ENCODE peak calls at places on chromosomes 3 and 15, in ten cellular contexts. F is GM12878; E is central memory CD8-positive, alpha-beta T cell; N is activated CD8-positive, alpha-beta memory T cell treated with anti-CD3 and anti-CD28 coated beads, Interleukin-2, amount 10 ng/mL, durations not matched to agents 7 days and 5 days; D is activated T-cell treated with anti-CD3 and anti-CD28 coated beads, Interleukin-2, amount 50 U/mL, for 4 hours; U is Right ventricle myocardium inferior; O is CD8-positive, alpha-beta T cell; R is activated CD8-positive, alpha-beta T cell treated with anti-CD3 and anti-CD28 coated beads for 36 hours; J is heart right ventricle; H is activated naive CD8-positive, alpha-beta T cell treated with anti-CD3 and anti-CD28 coated beads, Interleukin-2, amount 50 U/mL, for 24 hours. P is an unnamed sample.

GRCh38 chr15:81258455-81258854 is 61.8 kb downstream of the IL16 start:
- ATAC-seq in F (no peak), E (no peak), N (no peak), D (no peak), U (no peak), O (no peak), R (no peak), J (no peak), H (no peak), P (no peak)

GRCh38 chr15:63991706-63992105 is 54.6 kb downstream of the DAPK2 start:
- ATAC-seq in F (peak; percentile 30), E (no peak), N (no peak), D (no peak), U (peak; percentile 35), O (no peak), R (no peak), J (peak; percentile 31), H (no peak), P (no peak)

GRCh38 chr3:134366928-134367352 is 7.3 kb downstream of the AMOTL2 start:
- ATAC-seq in F (no peak), E (no peak), N (no peak), D (no peak), U (no peak), O (no peak), R (no peak), J (peak; percentile 22), H (no peak), P (peak; percentile 5)

GRCh38 chr3:25542571-25543039 is 114.5 kb downstream of the RARB start:
- ATAC-seq in F (no peak), E (no peak), N (no peak), D (no peak), U (no peak), O (no peak), R (no peak), J (no peak), H (no peak), P (no peak)

GRCh38 chr3:141077631-141078030 is 26.5 kb downstream of the SPSB4 start:
- ATAC-seq in F (no peak), E (no peak), N (no peak), D (no peak), U (no peak), O (no peak), R (no peak), J (no peak), H (no peak), P (no peak)

GRCh38 chr15:57731543-57732103 is 25.1 kb downstream of the POLR2M start:
- ATAC-seq in F (no peak), E (no peak), N (no peak), D (no peak), U (peak; percentile 36), O (no peak), R (no peak), J (no peak), H (no peak), P (no peak)

GRCh38 chr15:40093224-40093842 is 15.3 kb downstream of the BMF start:
- ATAC-seq in F (peak; percentile 38), E (no peak), N (no peak), D (no peak), U (no peak), O (no peak), R (no peak), J (no peak), H (no peak), P (peak; percentile 64)

GRCh38 chr3:106130384-106131084 is 261.7 kb upstream of the CBLB start:
- ATAC-seq in F (no peak), E (no peak), N (no peak), D (no peak), U (no peak), O (no peak), R (peak; percentile 45), J (peak; percentile 80), H (no peak), P (no peak)

GRCh38 chr3:175411405-175411804 is 552.3 kb downstream of the NAALADL2 start:
- ATAC-seq in F (no peak), E (no peak), N (no peak), D (no peak), U (no peak), O (no peak), R (no peak), J (no peak), H (no peak), P (no peak)

GRCh38 chr3:141116791-141117190 is 65.6 kb downstream of the SPSB4 start:
- ATAC-seq in F (no peak), E (no peak), N (no peak), D (no peak), U (no peak), O (no peak), R (no peak), J (no peak), H (no peak), P (peak; percentile 34)

GRCh38 chr3:9248232-9249191 is 934 bp downstream of the SRGAP3 start:
- ATAC-seq in F (no peak), E (peak; percentile 6), N (no peak), D (no peak), U (no peak), O (no peak), R (no peak), J (peak; percentile 3), H (no peak), P (no peak)

GRCh38 chr3:100072328-100073048 is 41.8 kb downstream of the FILIP1L start:
- ATAC-seq in F (peak; percentile 47), E (peak; percentile 45), N (peak; percentile 81), D (peak; percentile 56), U (no peak), O (no peak), R (peak; percentile 81), J (no peak), H (peak; percentile 68), P (peak; percentile 75)